ENCODE peak calls at places on chromosomes 3 and 15, in seven cellular contexts. O is mammary epithelial cell, W is astrocyte, B is endodermal cell, Q is colonic mucosa, V is neuronal stem cell, H is HCT116. G is an unnamed sample.

GRCh38 chr3:158791259-158791920 is 10.5 kb upstream of the MFSD1 start:
- DNase-seq in V (peak), Q (no peak), H (peak), O (peak), W (peak), B (no peak), G (peak)

GRCh38 chr3:192851821-192852352 is 65.8 kb downstream of the MB21D2 start:
- DNase-seq in O (peak), V (no peak), W (peak), Q (peak), H (peak), B (no peak), G (peak)

GRCh38 chr3:134366928-134367352 is 7.3 kb downstream of the AMOTL2 start:
- DNase-seq in V (no peak), W (no peak), Q (peak), B (peak), O (no peak), H (no peak), G (peak)

GRCh38 chr3:141828487-141829284 is 47.8 kb upstream of the ATP1B3 start:
- DNase-seq in Q (peak), O (peak), B (no peak), V (no peak), H (no peak), W (no peak), G (no peak)

GRCh38 chr15:22902046-22902445 is 63.6 kb downstream of the NIPA2 start:
- DNase-seq in W (no peak), H (no peak), Q (no peak), B (no peak), O (no peak), V (no peak), G (no peak)

GRCh38 chr15:77710171-77710570 is 77.5 kb upstream of the LINGO1 start:
- DNase-seq in O (no peak), H (no peak), V (no peak), B (no peak), W (no peak), Q (no peak), G (no peak)

GRCh38 chr15:81265944-81266775 is 57.8 kb downstream of the STARD5 start:
- DNase-seq in B (peak), W (peak), H (peak), O (peak), V (peak), Q (peak), G (peak)

GRCh38 chr15:70362911-70363310 is 265.2 kb upstream of the TLE3 start:
- DNase-seq in B (peak), O (no peak), Q (no peak), H (peak), W (peak), V (no peak), G (peak)

GRCh38 chr3:10635446-10636076 is 130.2 kb upstream of the ATP2B2 start:
- DNase-seq in V (no peak), H (no peak), Q (no peak), B (no peak), O (no peak), W (no peak), G (no peak)

GRCh38 chr15:60809375-60809774 is 330.4 kb upstream of the ICE2 start:
- DNase-seq in W (no peak), H (no peak), V (no peak), O (no peak), B (no peak), Q (no peak), G (no peak)

GRCh38 chr3:2511356-2511755 is 412.7 kb downstream of the CNTN4 start:
- DNase-seq in W (no peak), H (no peak), B (peak), O (no peak), Q (no peak), V (no peak), G (no peak)

GRCh38 chr3:126351771-126352475 is 5.3 kb downstream of the KLF15 start:
- DNase-seq in B (no peak), O (no peak), V (no peak), H (no peak), Q (no peak), W (no peak), G (no peak)

GRCh38 chr3:46648096-46648495 is 35.8 kb downstream of the FAM240A start:
- DNase-seq in Q (no peak), B (no peak), W (no peak), O (no peak), V (no peak), H (no peak), G (no peak)

GRCh38 chr3:141366285-141367037 is 1.8 kb upstream of the ZBTB38 start:
- DNase-seq in V (no peak), O (peak), W (peak), B (no peak), H (peak), Q (peak), G (peak)

GRCh38 chr3:184395320-184395660 is 15.4 kb downstream of the CHRD start:
- DNase-seq in V (no peak), O (no peak), H (no peak), W (no peak), Q (no peak), B (no peak), G (no peak)

GRCh38 chr15:72086010-72086697 is 31.8 kb downstream of the MYO9A start:
- DNase-seq in H (no peak), O (no peak), B (no peak), Q (peak), V (no peak), W (no peak), G (no peak)

GRCh38 chr15:84669726-84670125 is 11.7 kb upstream of the NMB start:
- DNase-seq in W (peak), H (no peak), V (no peak), Q (no peak), B (no peak), O (no peak), G (no peak)

GRCh38 chr3:186277268-186277909 is 84.6 kb downstream of the DGKG start:
- DNase-seq in O (peak), W (peak), B (peak), Q (no peak), V (no peak), H (peak), G (peak)

GRCh38 chr15:40439461-40440299 is 1.1 kb upstream of the BAHD1 start:
- DNase-seq in O (peak), B (peak), Q (peak), W (no peak), V (no peak), H (no peak), G (no peak)

GRCh38 chr15:58440181-58440910 is 8.6 kb downstream of the LIPC start:
- DNase-seq in B (peak), H (peak), O (peak), V (no peak), W (peak), Q (peak), G (peak)

GRCh38 chr3:186598108-186598784 is 14.6 kb upstream of the AHSG start:
- DNase-seq in V (no peak), Q (no peak), O (no peak), B (no peak), H (no peak), W (peak), G (no peak)

GRCh38 chr3:106452096-106452495 is 583.3 kb upstream of the CBLB start:
- DNase-seq in H (no peak), Q (no peak), B (no peak), W (no peak), V (no peak), O (no peak), G (no peak)

GRCh38 chr15:52331490-52332240 is 36.1 kb upstream of the MYO5C start:
- DNase-seq in B (peak), H (peak), V (no peak), Q (no peak), O (peak), W (peak), G (peak)

GRCh38 chr3:100106094-100106493 is 8.2 kb downstream of the FILIP1L start:
- DNase-seq in O (peak), Q (no peak), W (no peak), H (no peak), B (no peak), V (no peak), G (no peak)

GRCh38 chr15:25717116-25717755 is 145.9 kb downstream of the ATP10A start:
- DNase-seq in B (peak), O (no peak), H (no peak), W (peak), Q (no peak), V (no peak), G (peak)

GRCh38 chr15:93072011-93072410 is 17.0 kb downstream of the RGMA start:
- DNase-seq in O (no peak), Q (no peak), W (peak), V (no peak), H (no peak), B (no peak), G (peak)

GRCh38 chr3:181971424-181971823 is 259.7 kb downstream of the SOX2 start:
- DNase-seq in V (no peak), H (no peak), O (no peak), Q (no peak), B (no peak), W (no peak), G (no peak)

GRCh38 chr3:72907851-72908620 is 20.2 kb downstream of the GXYLT2 start:
- DNase-seq in V (no peak), O (peak), H (no peak), Q (no peak), W (peak), B (no peak), G (peak)

GRCh38 chr3:160403028-160403545 is 3.6 kb downstream of the SMC4 start:
- DNase-seq in W (no peak), H (no peak), Q (no peak), O (peak), B (no peak), V (no peak), G (peak)

GRCh38 chr3:166265153-166265552 is 427.9 kb upstream of the BCHE start:
- DNase-seq in W (no peak), H (no peak), O (no peak), B (no peak), Q (no peak), V (no peak), G (no peak)

GRCh38 chr3:195690951-195691350 is 29.8 kb upstream of the MUC20 start:
- DNase-seq in H (no peak), Q (no peak), V (no peak), B (no peak), W (no peak), O (no peak), G (no peak)

GRCh38 chr15:57356636-57357035 is 19.7 kb upstream of the CGNL1 start:
- DNase-seq in H (no peak), W (peak), O (peak), Q (no peak), V (peak), B (peak), G (peak)

GRCh38 chr3:101849714-101850326 is 506 bp downstream of the NFKBIZ start:
- DNase-seq in B (peak), O (no peak), Q (no peak), V (peak), H (no peak), W (no peak), G (no peak)

GRCh38 chr15:45732544-45733130 is 97.8 kb downstream of the SQOR start:
- DNase-seq in V (peak), H (no peak), Q (peak), B (no peak), O (no peak), W (no peak), G (no peak)

GRCh38 chr15:63246691-63247464 is 30.5 kb upstream of the APH1B start:
- DNase-seq in V (no peak), W (peak), H (no peak), O (peak), Q (no peak), B (no peak), G (peak)

GRCh38 chr3:57961828-57962447 is 46.3 kb upstream of the FLNB start:
- DNase-seq in B (peak), V (no peak), W (no peak), Q (no peak), O (peak), H (peak), G (peak)

GRCh38 chr15:71748327-71748726 is 62.0 kb upstream of the NR2E3 start:
- DNase-seq in Q (no peak), B (no peak), V (no peak), O (peak), W (peak), H (peak), G (peak)

GRCh38 chr3:9809615-9810356 is at the start of gene TTLL3:
- DNase-seq in Q (peak), H (no peak), B (peak), W (peak), O (peak), V (peak), G (peak)

GRCh38 chr3:119598410-119599098 is 869 bp downstream of the PLA1A start:
- DNase-seq in W (no peak), O (no peak), Q (no peak), H (no peak), V (no peak), B (no peak), G (no peak)

GRCh38 chr3:119596392-119596791 is 1.3 kb upstream of the PLA1A start:
- DNase-seq in H (no peak), O (no peak), Q (no peak), W (no peak), V (no peak), B (no peak), G (no peak)

GRCh38 chr3:119595639-119596329 is 1.9 kb upstream of the PLA1A start:
- DNase-seq in Q (no peak), O (no peak), H (no peak), W (no peak), B (no peak), V (no peak), G (peak)

GRCh38 chr3:119599558-119600174 is 2.0 kb downstream of the PLA1A start:
- DNase-seq in Q (no peak), O (no peak), B (no peak), V (no peak), H (no peak), W (no peak), G (no peak)

DNA sequence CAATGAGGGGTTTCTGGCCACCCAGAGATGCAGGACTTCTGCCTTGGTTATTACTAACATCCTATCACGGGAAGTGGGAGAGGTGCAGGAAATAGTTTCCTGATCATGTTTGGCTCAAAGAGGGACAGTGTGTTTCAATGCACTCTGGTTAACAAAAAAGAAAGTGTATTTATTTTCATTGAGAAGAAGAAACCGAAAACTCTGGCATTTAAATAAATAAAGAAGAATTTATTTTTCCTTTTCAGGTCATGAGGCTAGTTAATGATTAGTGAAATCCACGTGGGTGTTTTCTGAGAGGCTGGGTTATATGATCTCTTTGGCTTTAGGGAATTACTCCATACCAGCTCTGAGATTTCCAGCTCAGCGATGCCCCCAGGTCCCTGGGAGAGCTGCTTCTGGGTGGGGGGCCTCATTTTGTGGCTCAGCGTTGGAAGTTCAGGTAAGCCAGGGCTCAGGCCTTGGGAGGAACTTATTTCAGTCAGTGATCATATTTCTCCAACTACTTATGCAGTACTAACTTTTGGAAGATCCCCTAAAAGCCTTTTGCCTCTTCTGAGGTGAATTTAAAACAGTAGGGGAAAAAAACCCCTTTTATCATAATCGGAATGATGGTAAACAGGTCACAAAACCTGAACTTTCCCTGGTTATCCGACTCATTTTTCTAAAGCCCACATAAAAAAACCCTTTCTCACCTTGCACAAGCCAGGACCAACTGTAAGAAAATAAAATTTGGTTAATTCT is at the start of gene PLA1A:
- DNase-seq in Q (no peak), H (no peak), O (no peak), V (no peak), W (no peak), B (no peak), G (no peak)
- H3K9ac ChIP-seq in Q (no peak), H (no peak), O (no peak), V (no peak), W (no peak), B (no peak), G (no peak)

GRCh38 chr15:30859091-30859874 is 44.4 kb upstream of the FAN1 start:
- DNase-seq in V (peak), Q (no peak), O (no peak), B (no peak), W (peak), H (peak), G (peak)

GRCh38 chr15:30870681-30871080 is 33.0 kb upstream of the FAN1 start:
- DNase-seq in Q (no peak), B (no peak), H (no peak), W (no peak), V (no peak), O (peak), G (no peak)

DNA sequence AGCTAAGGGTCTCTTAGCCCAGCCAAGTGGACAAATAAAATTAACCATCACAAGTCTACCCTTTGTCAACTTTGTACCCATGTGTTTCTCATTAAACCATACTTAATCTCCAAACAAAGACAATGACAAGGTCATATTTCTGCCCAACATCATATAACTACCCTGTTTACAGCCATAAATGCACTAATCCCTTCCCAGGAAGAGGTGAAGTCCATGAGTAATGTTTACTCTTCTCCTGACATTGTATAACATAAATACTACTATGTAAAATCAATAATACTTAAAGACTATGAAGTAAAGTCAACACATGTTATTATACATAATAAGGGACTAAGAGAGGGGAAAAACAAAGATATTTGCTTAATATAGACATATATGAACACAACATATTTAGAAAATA is 38.5 kb upstream of the FAN1 start:
- DNase-seq in O (no peak), W (no peak), V (no peak), Q (no peak), H (no peak), B (no peak), G (no peak)
- H3K9ac ChIP-seq in O (no peak), W (no peak), V (no peak), Q (no peak), H (no peak), B (no peak), G (no peak)

GRCh38 chr15:101126618-101127502 is 125.0 kb downstream of the CHSY1 start:
- DNase-seq in B (peak), Q (no peak), W (peak), O (no peak), V (no peak), H (no peak), G (peak)
- H3K9ac ChIP-seq in B (no peak), Q (no peak), W (peak), O (no peak), V (no peak), H (no peak), G (peak)

DNA sequence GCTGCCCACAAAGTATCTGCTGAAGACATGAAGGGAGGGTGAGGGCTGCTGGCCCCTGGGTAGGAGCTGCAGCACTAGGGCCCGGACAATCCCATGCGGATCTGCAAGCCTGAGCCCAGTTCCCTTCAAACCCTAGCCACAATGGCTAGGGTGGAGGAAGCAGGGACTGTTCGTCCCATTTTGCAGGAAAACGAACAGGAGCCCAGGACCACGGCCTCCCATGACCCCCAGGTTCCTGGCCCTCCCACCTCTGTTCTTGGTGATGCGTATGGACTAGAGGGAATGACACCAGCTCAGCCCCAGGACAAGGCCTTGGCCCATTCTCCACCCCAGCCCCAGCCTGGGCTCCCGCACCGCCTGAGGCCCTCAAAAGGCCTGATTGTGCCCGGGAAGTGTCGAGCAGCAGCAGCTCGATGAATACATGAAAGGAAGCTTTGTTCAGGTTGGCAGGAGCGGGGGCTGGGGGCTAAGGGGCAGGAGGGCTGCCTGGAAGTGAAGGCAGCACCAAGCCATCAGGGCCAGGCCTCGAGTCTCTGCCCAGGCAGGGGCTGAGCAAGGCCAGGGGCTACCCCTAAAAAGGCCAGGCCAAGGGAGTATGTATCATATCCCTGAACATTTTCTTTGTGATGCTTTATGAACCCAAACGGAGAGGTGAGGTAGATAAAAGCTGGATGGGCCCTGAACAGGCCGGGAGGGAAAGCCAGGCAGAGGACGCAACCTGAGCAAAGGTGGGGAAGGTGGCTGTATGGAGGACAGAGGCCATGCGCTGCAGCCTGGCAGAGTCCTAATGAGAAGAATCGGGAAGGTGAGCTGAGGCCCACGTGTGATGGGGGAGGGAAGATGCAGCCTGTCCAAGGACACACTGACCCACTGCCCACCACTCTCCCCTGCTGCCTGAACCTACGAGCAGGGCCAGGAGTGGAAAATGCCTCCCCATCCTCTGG is 12.2 kb downstream of the SEMA7A start:
- DNase-seq in B (no peak), W (no peak), H (no peak), Q (no peak), V (no peak), O (no peak), G (no peak)
- H3K9ac ChIP-seq in B (no peak), W (peak), H (peak), Q (no peak), V (peak), O (no peak), G (no peak)

G was measured in fibroblast of lung.